ENCODE peak calls at places on chromosomes 7 and 10, in six cellular contexts. One of them, this sample, is unnamed.

GRCh38 chr10:6071181-6072175 is 9.3 kb upstream of the IL2RA start:
- DNase-seq in uterus: no peak
- DNase-seq in smooth muscle cell of the brain vasculature: no peak
- DNase-seq in foreskin fibroblast: no peak
- DNase-seq in Caki2: no peak
- DNase-seq in amniotic epithelial cell: no peak
- DNase-seq in this sample: no peak

GRCh38 chr7:111473449-111474198 is 88.7 kb downstream of the IMMP2L start:
- DNase-seq in smooth muscle cell of the brain vasculature: no peak
- DNase-seq in amniotic epithelial cell: no peak
- DNase-seq in foreskin fibroblast: no peak
- DNase-seq in Caki2: no peak
- DNase-seq in uterus: no peak
- DNase-seq in this sample: no peak

GRCh38 chr10:78905940-78906308 is 162.8 kb upstream of the ZMIZ1 start:
- DNase-seq in uterus: peak
- DNase-seq in smooth muscle cell of the brain vasculature: no peak
- DNase-seq in amniotic epithelial cell: no peak
- DNase-seq in foreskin fibroblast: no peak
- DNase-seq in Caki2: no peak
- DNase-seq in this sample: no peak

GRCh38 chr7:139304517-139304916 is 36.6 kb upstream of the FMC1 start:
- DNase-seq in uterus: no peak
- DNase-seq in Caki2: no peak
- DNase-seq in foreskin fibroblast: no peak
- DNase-seq in amniotic epithelial cell: no peak
- DNase-seq in smooth muscle cell of the brain vasculature: no peak
- DNase-seq in this sample: no peak

GRCh38 chr10:132746386-132746785 is 39.6 kb downstream of the NKX6-2 start:
- DNase-seq in foreskin fibroblast: no peak
- DNase-seq in Caki2: no peak
- DNase-seq in smooth muscle cell of the brain vasculature: no peak
- DNase-seq in uterus: no peak
- DNase-seq in amniotic epithelial cell: no peak
- DNase-seq in this sample: no peak

GRCh38 chr7:18798018-18798906 is 302.7 kb downstream of the HDAC9 start:
- DNase-seq in foreskin fibroblast: no peak
- DNase-seq in amniotic epithelial cell: peak
- DNase-seq in uterus: no peak
- DNase-seq in smooth muscle cell of the brain vasculature: no peak
- DNase-seq in Caki2: no peak
- DNase-seq in this sample: no peak

GRCh38 chr10:31304261-31304970 is 14.6 kb upstream of the ZEB1 start:
- DNase-seq in uterus: no peak
- DNase-seq in foreskin fibroblast: peak
- DNase-seq in smooth muscle cell of the brain vasculature: no peak
- DNase-seq in Caki2: peak
- DNase-seq in amniotic epithelial cell: peak
- DNase-seq in this sample: no peak

GRCh38 chr10:114151486-114151885 is 22.5 kb downstream of the CCDC186 start:
- DNase-seq in amniotic epithelial cell: peak
- DNase-seq in Caki2: peak
- DNase-seq in foreskin fibroblast: peak
- DNase-seq in uterus: no peak
- DNase-seq in smooth muscle cell of the brain vasculature: no peak
- DNase-seq in this sample: peak

GRCh38 chr7:133130166-133130565 is 48.3 kb upstream of the CHCHD3 start:
- DNase-seq in smooth muscle cell of the brain vasculature: no peak
- DNase-seq in amniotic epithelial cell: no peak
- DNase-seq in Caki2: no peak
- DNase-seq in foreskin fibroblast: no peak
- DNase-seq in uterus: no peak
- DNase-seq in this sample: no peak

GRCh38 chr7:131027287-131027773 is 293.3 kb upstream of the KLF14 start:
- DNase-seq in uterus: peak
- DNase-seq in smooth muscle cell of the brain vasculature: no peak
- DNase-seq in amniotic epithelial cell: peak
- DNase-seq in foreskin fibroblast: peak
- DNase-seq in Caki2: no peak
- DNase-seq in this sample: no peak

GRCh38 chr10:98368644-98369043 is 46.3 kb downstream of the PYROXD2 start:
- DNase-seq in amniotic epithelial cell: no peak
- DNase-seq in foreskin fibroblast: no peak
- DNase-seq in uterus: no peak
- DNase-seq in smooth muscle cell of the brain vasculature: no peak
- DNase-seq in Caki2: no peak
- DNase-seq in this sample: no peak

GRCh38 chr10:36564433-36564832 is 561.0 kb upstream of the ANKRD30A start:
- DNase-seq in uterus: no peak
- DNase-seq in smooth muscle cell of the brain vasculature: no peak
- DNase-seq in Caki2: no peak
- DNase-seq in amniotic epithelial cell: no peak
- DNase-seq in foreskin fibroblast: no peak
- DNase-seq in this sample: no peak

GRCh38 chr10:100232101-100232500 is 2.7 kb upstream of the CHUK start:
- DNase-seq in foreskin fibroblast: peak
- DNase-seq in smooth muscle cell of the brain vasculature: no peak
- DNase-seq in uterus: no peak
- DNase-seq in amniotic epithelial cell: no peak
- DNase-seq in Caki2: no peak
- DNase-seq in this sample: no peak

GRCh38 chr7:725223-726005 is 1.1 kb upstream of the DNAAF5 start:
- DNase-seq in amniotic epithelial cell: peak
- DNase-seq in uterus: no peak
- DNase-seq in Caki2: peak
- DNase-seq in foreskin fibroblast: peak
- DNase-seq in smooth muscle cell of the brain vasculature: no peak
- DNase-seq in this sample: peak

GRCh38 chr7:85828654-85829053 is 641.8 kb upstream of the SEMA3D start:
- DNase-seq in foreskin fibroblast: no peak
- DNase-seq in Caki2: no peak
- DNase-seq in amniotic epithelial cell: peak
- DNase-seq in uterus: no peak
- DNase-seq in smooth muscle cell of the brain vasculature: no peak
- DNase-seq in this sample: no peak

GRCh38 chr7:139583826-139584553 is 60.5 kb downstream of the CLEC2L start:
- DNase-seq in amniotic epithelial cell: no peak
- DNase-seq in smooth muscle cell of the brain vasculature: no peak
- DNase-seq in foreskin fibroblast: no peak
- DNase-seq in Caki2: no peak
- DNase-seq in uterus: no peak
- DNase-seq in this sample: no peak

GRCh38 chr7:15288746-15289145 is 273.1 kb downstream of the AGMO start:
- DNase-seq in smooth muscle cell of the brain vasculature: no peak
- DNase-seq in amniotic epithelial cell: no peak
- DNase-seq in Caki2: no peak
- DNase-seq in uterus: no peak
- DNase-seq in foreskin fibroblast: no peak
- DNase-seq in this sample: no peak

GRCh38 chr7:51611937-51612336 is 295.3 kb upstream of the COBL start:
- DNase-seq in foreskin fibroblast: no peak
- DNase-seq in uterus: no peak
- DNase-seq in smooth muscle cell of the brain vasculature: no peak
- DNase-seq in Caki2: no peak
- DNase-seq in amniotic epithelial cell: no peak
- DNase-seq in this sample: no peak

GRCh38 chr10:100744980-100745881 is at the start of gene PAX2:
- DNase-seq in smooth muscle cell of the brain vasculature: no peak
- DNase-seq in amniotic epithelial cell: no peak
- DNase-seq in uterus: no peak
- DNase-seq in Caki2: peak
- DNase-seq in foreskin fibroblast: no peak
- DNase-seq in this sample: peak

GRCh38 chr7:156896388-156897022 is 3.5 kb upstream of the LMBR1 start:
- DNase-seq in amniotic epithelial cell: no peak
- DNase-seq in uterus: no peak
- DNase-seq in Caki2: no peak
- DNase-seq in foreskin fibroblast: no peak
- DNase-seq in smooth muscle cell of the brain vasculature: no peak
- DNase-seq in this sample: no peak

GRCh38 chr7:76294344-76295024 is 8.0 kb upstream of the HSPB1 start:
- DNase-seq in smooth muscle cell of the brain vasculature: peak
- DNase-seq in uterus: peak
- DNase-seq in Caki2: peak
- DNase-seq in amniotic epithelial cell: peak
- DNase-seq in foreskin fibroblast: peak
- DNase-seq in this sample: peak

GRCh38 chr10:4686644-4686996 is 139.4 kb upstream of the AKR1E2 start:
- DNase-seq in Caki2: peak
- DNase-seq in foreskin fibroblast: peak
- DNase-seq in smooth muscle cell of the brain vasculature: no peak
- DNase-seq in uterus: no peak
- DNase-seq in amniotic epithelial cell: peak
- DNase-seq in this sample: peak

GRCh38 chr7:42661312-42661711 is 250.6 kb downstream of the C7orf25 start:
- DNase-seq in smooth muscle cell of the brain vasculature: peak
- DNase-seq in amniotic epithelial cell: peak
- DNase-seq in Caki2: peak
- DNase-seq in foreskin fibroblast: peak
- DNase-seq in uterus: no peak
- DNase-seq in this sample: no peak

GRCh38 chr10:3226960-3227724 is 54.6 kb upstream of the PITRM1 start:
- DNase-seq in Caki2: peak
- DNase-seq in uterus: no peak
- DNase-seq in amniotic epithelial cell: peak
- DNase-seq in smooth muscle cell of the brain vasculature: peak
- DNase-seq in foreskin fibroblast: peak
- DNase-seq in this sample: peak

GRCh38 chr7:26090927-26091519 is 61.0 kb upstream of the NFE2L3 start:
- DNase-seq in uterus: no peak
- DNase-seq in smooth muscle cell of the brain vasculature: peak
- DNase-seq in amniotic epithelial cell: peak
- DNase-seq in foreskin fibroblast: peak
- DNase-seq in Caki2: peak
- DNase-seq in this sample: peak

GRCh38 chr7:92778972-92779371 is 57.4 kb downstream of the CDK6 start:
- DNase-seq in foreskin fibroblast: peak
- DNase-seq in amniotic epithelial cell: peak
- DNase-seq in smooth muscle cell of the brain vasculature: peak
- DNase-seq in Caki2: no peak
- DNase-seq in uterus: peak
- DNase-seq in this sample: no peak

This sample was measured in kidney epithelial cell.